ENCODE peak calls at places on chromosomes 16 and 17, in seven cellular contexts. U is cardiac muscle cell; K is HCT116; P is spleen; X is fibroblast of lung; M is CD8-positive, alpha-beta memory T cell; F is breast epithelium. I is an unnamed sample.

GRCh38 chr17:3712811-3713463 is 10.8 kb upstream of the HASPIN start:
- DNase-seq in U (no peak), K (no peak), P (no peak), X (no peak), M (peak), F (no peak), I (no peak)

GRCh38 chr17:76554131-76554530 is 14.3 kb downstream of the PRCD start:
- DNase-seq in U (no peak), K (no peak), P (no peak), X (no peak), M (no peak), F (no peak), I (no peak)

GRCh38 chr16:80433617-80434016 is 107.2 kb upstream of the DYNLRB2 start:
- DNase-seq in U (no peak), K (no peak), P (no peak), X (no peak), M (no peak), F (no peak), I (no peak)

GRCh38 chr16:78257376-78257728 is 157.9 kb downstream of the WWOX start:
- DNase-seq in U (no peak), K (no peak), P (no peak), X (no peak), M (no peak), F (no peak), I (no peak)

GRCh38 chr16:10162981-10163380 is 19.2 kb downstream of the GRIN2A start:
- DNase-seq in U (no peak), K (no peak), P (no peak), X (no peak), M (no peak), F (no peak), I (no peak)

GRCh38 chr17:62179525-62180161 is 114.6 kb upstream of the MED13 start:
- DNase-seq in U (peak), K (peak), P (no peak), X (peak), M (no peak), F (no peak), I (no peak)

GRCh38 chr17:17179371-17179827 is 26.7 kb downstream of the PLD6 start:
- DNase-seq in U (no peak), K (no peak), P (no peak), X (no peak), M (no peak), F (no peak), I (no peak)

GRCh38 chr17:15957206-15957605 is 12.3 kb downstream of the ADORA2B start:
- DNase-seq in U (no peak), K (peak), P (peak), X (no peak), M (no peak), F (no peak), I (no peak)

GRCh38 chr17:32283745-32284207 is 18.1 kb downstream of the RHBDL3 start:
- DNase-seq in U (peak), K (no peak), P (no peak), X (no peak), M (no peak), F (no peak), I (no peak)

GRCh38 chr17:74404218-74404617 is 27.7 kb upstream of the GPRC5C start:
- DNase-seq in U (no peak), K (no peak), P (no peak), X (no peak), M (no peak), F (no peak), I (no peak)

GRCh38 chr17:81019563-81020442 is 15.1 kb upstream of the BAIAP2 start:
- DNase-seq in U (no peak), K (no peak), P (peak), X (no peak), M (peak), F (no peak), I (no peak)

GRCh38 chr17:6596076-6596475 is 39.7 kb upstream of the PITPNM3 start:
- DNase-seq in U (no peak), K (no peak), P (no peak), X (no peak), M (no peak), F (no peak), I (no peak)

GRCh38 chr16:30934827-30935557 is 11.6 kb downstream of the FBXL19 start:
- DNase-seq in U (peak), K (no peak), P (no peak), X (peak), M (no peak), F (no peak), I (no peak)

GRCh38 chr17:42543190-42544079 is 7.4 kb downstream of the NAGLU start:
- DNase-seq in U (no peak), K (no peak), P (no peak), X (no peak), M (no peak), F (no peak), I (no peak)

GRCh38 chr17:33178641-33179040 is 114.5 kb downstream of the ASIC2 start:
- DNase-seq in U (no peak), K (no peak), P (no peak), X (no peak), M (no peak), F (no peak), I (no peak)

GRCh38 chr17:37160940-37161339 is 212.2 kb downstream of the AATF start:
- DNase-seq in U (peak), K (no peak), P (no peak), X (peak), M (no peak), F (no peak), I (no peak)

GRCh38 chr16:28876973-28877641 is 1.2 kb upstream of the ATP2A1 start:
- DNase-seq in U (no peak), K (no peak), P (peak), X (no peak), M (no peak), F (no peak), I (no peak)

GRCh38 chr16:89720520-89720858 is 209 bp downstream of the VPS9D1 start:
- DNase-seq in U (no peak), K (no peak), P (peak), X (peak), M (no peak), F (no peak), I (peak)

GRCh38 chr17:5775098-5775497 is 190.8 kb upstream of the NLRP1 start:
- DNase-seq in U (no peak), K (no peak), P (no peak), X (no peak), M (no peak), F (no peak), I (no peak)

GRCh38 chr17:77466140-77466539 is 325.4 kb downstream of the SEC14L1 start:
- DNase-seq in U (no peak), K (no peak), P (peak), X (no peak), M (no peak), F (no peak), I (no peak)

GRCh38 chr16:82183004-82183397 is 13.0 kb upstream of the MPHOSPH6 start:
- DNase-seq in U (peak), K (no peak), P (no peak), X (no peak), M (no peak), F (no peak), I (no peak)

GRCh38 chr16:77002644-77003043 is 188.3 kb upstream of the MON1B start:
- DNase-seq in U (no peak), K (no peak), P (no peak), X (no peak), M (no peak), F (no peak), I (no peak)

GRCh38 chr16:56317998-56318912 is 107.1 kb downstream of the AMFR start:
- DNase-seq in U (peak), K (peak), P (peak), X (peak), M (peak), F (peak), I (no peak)

GRCh38 chr16:15765880-15766279 is 90.9 kb downstream of the MYH11 start:
- DNase-seq in U (peak), K (peak), P (no peak), X (peak), M (no peak), F (no peak), I (no peak)

GRCh38 chr17:48972749-48973097 is 4.3 kb upstream of the GIP start:
- DNase-seq in U (no peak), K (no peak), P (no peak), X (no peak), M (no peak), F (no peak), I (no peak)

GRCh38 chr17:41835800-41836549 is at the start of gene NT5C3B:
- DNase-seq in U (peak), K (peak), P (peak), X (no peak), M (peak), F (no peak), I (no peak)

GRCh38 chr17:50630524-50631194 is 4.0 kb upstream of the ABCC3 start:
- DNase-seq in U (peak), K (peak), P (peak), X (no peak), M (peak), F (peak), I (no peak)

GRCh38 chr16:72877374-72878028 is 170.4 kb downstream of the ZFHX3 start:
- DNase-seq in U (peak), K (peak), P (no peak), X (peak), M (no peak), F (no peak), I (no peak)

GRCh38 chr17:15247891-15248529 is 17.1 kb downstream of the PMP22 start:
- DNase-seq in U (no peak), K (no peak), P (peak), X (no peak), M (no peak), F (no peak), I (no peak)

GRCh38 chr17:45336390-45337182 is 19.8 kb upstream of the MAP3K14 start:
- DNase-seq in U (no peak), K (no peak), P (peak), X (no peak), M (no peak), F (peak), I (no peak)

GRCh38 chr16:10305912-10306311 is 79.9 kb upstream of the ATF7IP2 start:
- DNase-seq in U (no peak), K (no peak), P (no peak), X (no peak), M (no peak), F (no peak), I (no peak)

GRCh38 chr17:10618202-10618635 is 38.9 kb downstream of the MYH3 start:
- DNase-seq in U (peak), K (peak), P (peak), X (peak), M (peak), F (no peak), I (no peak)

GRCh38 chr16:4142268-4142667 is 26.0 kb upstream of the ADCY9 start:
- DNase-seq in U (no peak), K (no peak), P (peak), X (no peak), M (peak), F (no peak), I (no peak)

GRCh38 chr16:50275428-50276127 is 9.2 kb downstream of the ADCY7 start:
- DNase-seq in U (no peak), K (no peak), P (peak), X (no peak), M (peak), F (no peak), I (peak)

GRCh38 chr16:67286441-67287235 is 7.3 kb downstream of the PLEKHG4 start:
- DNase-seq in U (no peak), K (no peak), P (no peak), X (no peak), M (peak), F (no peak), I (no peak)

GRCh38 chr17:59764292-59764741 is 56.9 kb downstream of the VMP1 start:
- DNase-seq in U (no peak), K (no peak), P (no peak), X (peak), M (no peak), F (no peak), I (no peak)

GRCh38 chr17:37717627-37718382 is 27.1 kb downstream of the HNF1B start:
- DNase-seq in U (peak), K (no peak), P (no peak), X (peak), M (no peak), F (no peak), I (no peak)

GRCh38 chr16:86549076-86549892 is 5.8 kb downstream of the MTHFSD start:
- DNase-seq in U (no peak), K (no peak), P (no peak), X (no peak), M (peak), F (no peak), I (no peak)
- H3K27ac ChIP-seq in U (no peak), K (no peak), P (no peak), X (no peak), M (no peak), F (no peak), I (no peak)

GRCh38 chr17:83079340-83079747 is at the start of gene METRNL:
- DNase-seq in U (peak), K (no peak), P (peak), X (peak), M (peak), F (peak), I (no peak)

GRCh38 chr17:83077411-83077810 is 2.0 kb upstream of the METRNL start:
- DNase-seq in U (no peak), K (no peak), P (no peak), X (no peak), M (no peak), F (no peak), I (no peak)

GRCh38 chr17:83079766-83080616 is 582 bp downstream of the METRNL start:
- DNase-seq in U (no peak), K (no peak), P (peak), X (no peak), M (no peak), F (no peak), I (no peak)

GRCh38 chr17:83076930-83077329 is 2.5 kb upstream of the METRNL start:
- DNase-seq in U (no peak), K (no peak), P (no peak), X (no peak), M (no peak), F (no peak), I (no peak)

DNA sequence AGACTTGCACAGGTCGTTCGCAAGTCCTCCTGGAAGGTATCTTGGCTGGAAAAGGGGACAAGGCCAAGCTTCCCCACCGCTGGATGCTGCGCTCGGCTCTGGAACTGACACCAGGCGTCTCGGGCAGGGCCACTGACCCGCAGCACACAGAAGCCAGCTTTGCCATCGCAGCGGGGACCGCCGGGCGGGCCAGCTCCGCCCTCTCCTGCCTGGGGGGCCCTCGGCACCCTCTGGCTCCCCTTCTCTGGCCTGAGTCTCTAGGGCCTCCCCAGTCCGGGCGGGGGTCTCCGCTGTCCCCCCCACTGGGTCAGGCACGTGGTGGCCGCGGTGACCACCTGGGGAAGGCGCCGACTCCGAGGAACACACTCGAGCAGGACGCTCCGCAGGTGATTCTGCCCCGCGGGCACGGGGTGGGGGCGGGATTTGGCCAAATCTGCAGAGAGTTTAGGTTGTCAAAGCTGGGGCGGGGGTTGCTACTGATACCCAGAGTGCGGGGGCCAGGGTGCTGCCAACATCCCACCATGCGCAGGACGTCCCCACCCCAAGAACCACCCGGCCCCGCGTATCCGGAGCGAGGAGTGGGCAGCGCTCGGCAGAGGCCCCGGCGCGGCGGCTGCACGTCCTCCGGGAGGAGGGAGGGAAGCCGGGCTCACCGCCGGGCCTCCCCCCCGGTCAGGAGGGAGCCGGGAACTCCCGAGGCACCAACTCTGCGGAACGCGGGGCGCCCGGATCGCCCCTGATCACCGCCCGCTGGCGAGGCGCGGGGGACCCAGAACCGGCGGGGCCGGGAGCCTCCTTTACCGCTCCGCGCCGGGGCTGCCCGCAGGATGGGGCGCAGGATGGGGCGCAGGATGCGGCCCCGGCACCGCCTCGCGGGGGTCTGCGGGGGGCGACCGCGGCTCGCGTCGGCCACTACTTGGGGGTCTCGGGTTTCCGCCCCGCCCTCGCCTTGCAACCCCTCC is 750 bp upstream of the METRNL start:
- DNase-seq in U (no peak), K (no peak), P (no peak), X (no peak), M (no peak), F (no peak), I (no peak)
- H3K27ac ChIP-seq in U (no peak), K (peak), P (peak), X (no peak), M (no peak), F (peak), I (no peak)

GRCh38 chr17:964881-965280 is 14.7 kb downstream of the NXN start:
- DNase-seq in U (no peak), K (no peak), P (no peak), X (no peak), M (no peak), F (no peak), I (no peak)
- H3K27ac ChIP-seq in U (peak), K (no peak), P (no peak), X (no peak), M (no peak), F (no peak), I (peak)

GRCh38 chr16:2206780-2207433 is 1.7 kb downstream of the MLST8 start:
- DNase-seq in U (peak), K (no peak), P (no peak), X (no peak), M (no peak), F (no peak), I (peak)
- H3K27ac ChIP-seq in U (no peak), K (peak), P (peak), X (no peak), M (no peak), F (peak), I (peak)

DNA sequence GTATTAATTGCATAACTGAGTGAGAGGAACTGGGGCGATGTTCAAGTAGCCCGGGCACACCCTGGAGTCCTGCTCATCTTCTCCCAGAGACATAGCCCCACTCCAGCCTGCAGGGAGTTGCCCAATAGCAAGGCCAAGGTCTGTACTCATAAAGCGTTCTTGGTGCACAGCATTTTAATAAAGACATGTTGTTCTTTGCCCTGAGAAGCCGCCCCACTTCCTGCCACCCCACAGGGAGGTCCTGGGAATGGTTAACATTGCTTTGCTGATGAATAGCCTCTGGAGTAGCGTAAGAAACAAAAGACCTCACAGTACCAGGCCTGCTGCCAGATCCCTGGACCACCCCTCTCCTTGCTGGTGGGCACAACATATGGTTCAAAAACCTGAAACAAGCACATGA is 21.6 kb upstream of the CDH1 start:
- DNase-seq in U (peak), K (no peak), P (no peak), X (no peak), M (no peak), F (no peak), I (no peak)
- H3K27ac ChIP-seq in U (no peak), K (no peak), P (no peak), X (no peak), M (no peak), F (no peak), I (peak)

DNA sequence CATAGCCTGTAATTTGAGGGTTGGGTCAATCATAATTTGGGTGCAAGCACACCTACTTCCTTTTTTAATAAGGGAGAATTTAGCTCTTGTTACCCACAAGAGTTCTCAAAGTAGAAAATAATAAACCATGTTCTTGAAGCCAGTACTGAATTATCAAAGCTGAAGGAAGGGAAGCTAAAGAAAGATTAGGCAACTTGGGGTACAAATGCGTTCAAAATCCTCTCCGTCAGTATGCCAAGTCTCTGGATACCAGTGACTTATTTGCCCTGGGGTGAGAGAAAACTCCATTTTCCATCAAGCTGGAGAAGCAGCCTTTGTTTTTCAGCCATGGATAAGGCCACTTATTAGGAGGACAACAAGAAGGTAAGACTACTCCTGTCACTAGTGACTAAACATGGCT is 23.5 kb upstream of the DHRS13 start:
- DNase-seq in U (no peak), K (no peak), P (no peak), X (no peak), M (no peak), F (no peak), I (no peak)
- H3K27ac ChIP-seq in U (peak), K (no peak), P (peak), X (peak), M (peak), F (peak), I (peak)

GRCh38 chr17:82458130-82458884 is at the start of gene NARF:
- DNase-seq in U (peak), K (peak), P (peak), X (peak), M (peak), F (peak), I (peak)

GRCh38 chr17:82457790-82458129 is 781 bp upstream of the NARF start:
- DNase-seq in U (no peak), K (no peak), P (no peak), X (no peak), M (no peak), F (no peak), I (no peak)

GRCh38 chr17:82457071-82457789 is 1.3 kb upstream of the NARF start:
- DNase-seq in U (peak), K (no peak), P (no peak), X (no peak), M (no peak), F (no peak), I (no peak)

GRCh38 chr17:82461827-82462524 is 3.4 kb downstream of the NARF start:
- DNase-seq in U (no peak), K (no peak), P (no peak), X (no peak), M (no peak), F (no peak), I (no peak)

GRCh38 chr17:82458885-82459424 is 414 bp downstream of the NARF start:
- DNase-seq in U (peak), K (no peak), P (no peak), X (no peak), M (no peak), F (no peak), I (peak)
- H3K27ac ChIP-seq in U (peak), K (peak), P (peak), X (peak), M (peak), F (peak), I (peak)

I was measured in RWPE2.